ENCODE peak calls at places on chromosomes 4 and X, in nine cellular contexts. G, K, R, M, W, H, J, Q and I are unnamed samples.

GRCh38 chrX:99719140-99719539 is 690.9 kb downstream of the PCDH19 start:
- DNase-seq in Q (no peak), W (no peak), K (no peak), R (no peak), H (no peak), J (no peak), G (no peak), M (no peak), I (no peak)

GRCh38 chrX:118356154-118356701 is 10.3 kb downstream of the WDR44 start:
- DNase-seq in M (no peak), G (no peak), K (no peak), J (no peak), H (no peak), W (no peak), Q (no peak), R (no peak), I (no peak)

GRCh38 chr4:35534946-35535345 is 709.4 kb downstream of the ARAP2 start:
- DNase-seq in H (no peak), M (no peak), J (no peak), W (no peak), K (no peak), G (no peak), R (no peak), Q (no peak), I (no peak)

GRCh38 chr4:108931926-108932325 is 169.1 kb upstream of the ETNPPL start:
- DNase-seq in W (no peak), R (no peak), K (no peak), H (no peak), Q (no peak), M (no peak), J (no peak), G (no peak), I (no peak)

GRCh38 chr4:187656953-187657352 is 338.6 kb upstream of the ZFP42 start:
- DNase-seq in K (no peak), Q (no peak), W (no peak), H (no peak), G (no peak), R (no peak), J (peak), M (no peak), I (no peak)

GRCh38 chrX:80207327-80207726 is 192.8 kb downstream of the TBX22 start:
- DNase-seq in G (no peak), H (no peak), W (no peak), J (no peak), Q (no peak), M (no peak), R (no peak), K (no peak), I (no peak)

GRCh38 chr4:56790566-56791175 is 30.8 kb downstream of the SPINK2 start:
- DNase-seq in M (no peak), W (no peak), G (no peak), K (no peak), J (no peak), H (no peak), R (no peak), Q (no peak), I (no peak)

GRCh38 chrX:75210602-75211001 is 54.5 kb upstream of the ABCB7 start:
- DNase-seq in G (no peak), Q (no peak), W (no peak), R (no peak), J (no peak), M (no peak), K (no peak), H (no peak), I (no peak)

GRCh38 chrX:130575831-130576404 is 174.1 kb downstream of the RBMX2 start:
- DNase-seq in W (peak), H (peak), M (peak), R (peak), G (no peak), J (peak), K (peak), Q (peak), I (peak)

GRCh38 chrX:132191938-132192337 is 27.3 kb downstream of the RAP2C start:
- DNase-seq in M (no peak), Q (no peak), G (no peak), K (no peak), H (no peak), R (no peak), W (no peak), J (no peak), I (no peak)

GRCh38 chr4:188976644-188977115 is 837.4 kb downstream of the TRIML1 start:
- DNase-seq in W (no peak), H (no peak), K (no peak), R (no peak), M (no peak), Q (no peak), J (peak), G (no peak), I (no peak)

GRCh38 chr4:174190832-174191500 is 92.5 kb downstream of the FBXO8 start:
- DNase-seq in Q (no peak), J (no peak), G (no peak), H (no peak), W (no peak), R (no peak), K (no peak), M (no peak), I (no peak)

GRCh38 chr4:16544251-16544721 is 318.0 kb upstream of the TAPT1 start:
- DNase-seq in J (no peak), G (no peak), R (no peak), K (no peak), M (no peak), W (no peak), Q (no peak), H (no peak), I (peak)

GRCh38 chrX:53714580-53715335 is 28.2 kb upstream of the HUWE1 start:
- DNase-seq in K (no peak), H (peak), M (no peak), G (peak), Q (peak), R (peak), W (peak), J (peak), I (peak)

GRCh38 chrX:9204560-9204959 is 170.6 kb upstream of the FAM9B start:
- DNase-seq in Q (no peak), W (no peak), J (peak), K (no peak), G (no peak), H (no peak), R (no peak), M (no peak), I (no peak)

GRCh38 chr4:10106421-10107039 is 10.1 kb downstream of the WDR1 start:
- DNase-seq in H (no peak), R (peak), G (peak), M (peak), Q (peak), W (peak), J (peak), K (peak), I (peak)

GRCh38 chr4:13777341-13777740 is 149.8 kb upstream of the BOD1L1 start:
- DNase-seq in G (no peak), J (no peak), H (no peak), Q (no peak), R (no peak), M (no peak), W (no peak), K (no peak), I (no peak)

GRCh38 chrX:137926090-137926489 is 360.2 kb downstream of the ZIC3 start:
- DNase-seq in R (no peak), W (peak), Q (no peak), K (no peak), G (no peak), M (no peak), H (no peak), J (no peak), I (peak)

GRCh38 chrX:17390325-17390992 is 15.5 kb downstream of the NHS start:
- DNase-seq in K (no peak), R (no peak), Q (no peak), G (no peak), W (no peak), H (no peak), M (no peak), J (peak), I (no peak)

GRCh38 chr4:40238008-40238699 is 41.3 kb downstream of the RHOH start:
- DNase-seq in M (no peak), G (no peak), H (no peak), Q (no peak), R (no peak), J (no peak), W (peak), K (no peak), I (no peak)

GRCh38 chr4:154822775-154823174 is 41.7 kb downstream of the RBM46 start:
- DNase-seq in R (no peak), W (no peak), H (no peak), M (no peak), G (no peak), K (no peak), J (peak), Q (no peak), I (no peak)

GRCh38 chrX:20252392-20253231 is 14.1 kb downstream of the RPS6KA3 start:
- DNase-seq in R (peak), H (peak), K (peak), M (peak), Q (peak), W (peak), G (peak), J (peak), I (peak)

GRCh38 chr4:79652232-79652631 is 244.2 kb upstream of the GK2 start:
- DNase-seq in K (no peak), M (no peak), H (no peak), G (no peak), Q (no peak), R (no peak), W (no peak), J (peak), I (peak)

GRCh38 chr4:5969777-5970176 is 48.5 kb downstream of the C4orf50 start:
- DNase-seq in J (no peak), G (no peak), R (no peak), H (no peak), W (no peak), Q (no peak), K (no peak), M (no peak), I (no peak)

GRCh38 chr4:35872273-35872672 is 372.0 kb downstream of the ARAP2 start:
- DNase-seq in K (no peak), M (no peak), Q (no peak), R (no peak), J (no peak), H (no peak), G (no peak), W (no peak), I (no peak)

GRCh38 chrX:29496636-29497180 is 718.7 kb upstream of the MAGEB2 start:
- DNase-seq in R (no peak), J (peak), K (no peak), W (no peak), H (no peak), G (no peak), Q (no peak), M (no peak), I (no peak)

GRCh38 chr4:53128959-53129358 is 236.9 kb downstream of the SCFD2 start:
- DNase-seq in M (no peak), Q (no peak), G (no peak), W (no peak), H (no peak), K (no peak), R (no peak), J (no peak), I (no peak)

GRCh38 chr4:185504098-185505047 is 30.9 kb downstream of the PDLIM3 start:
- DNase-seq in G (no peak), M (no peak), Q (no peak), K (no peak), R (no peak), H (no peak), W (no peak), J (peak), I (peak)

GRCh38 chr4:151484396-151485102 is 75.6 kb downstream of the FHIP1A start:
- DNase-seq in K (no peak), Q (no peak), H (no peak), J (peak), M (no peak), G (no peak), R (no peak), W (no peak), I (no peak)

GRCh38 chr4:146763560-146763959 is 124.9 kb downstream of the POU4F2 start:
- DNase-seq in R (no peak), M (no peak), H (no peak), Q (no peak), G (no peak), K (no peak), J (no peak), W (no peak), I (no peak)

GRCh38 chr4:174394915-174395314 is 111.2 kb downstream of the CEP44 start:
- DNase-seq in R (no peak), G (no peak), Q (no peak), M (no peak), K (no peak), H (no peak), W (no peak), J (peak), I (no peak)

GRCh38 chrX:18983711-18984380 is at the start of gene PHKA2:
- DNase-seq in G (peak), H (peak), R (peak), Q (no peak), M (peak), K (peak), W (no peak), J (no peak), I (peak)

GRCh38 chr4:92198711-92199110 is 105.1 kb upstream of the GRID2 start:
- DNase-seq in R (no peak), Q (no peak), W (no peak), K (no peak), J (peak), H (no peak), G (no peak), M (no peak), I (no peak)

GRCh38 chr4:108068422-108068821 is 78.7 kb downstream of the HADH start:
- DNase-seq in J (no peak), K (no peak), M (no peak), G (no peak), Q (no peak), W (peak), R (no peak), H (no peak), I (no peak)

GRCh38 chr4:42917316-42917715 is 24.8 kb downstream of the GRXCR1 start:
- DNase-seq in W (no peak), R (no peak), M (no peak), J (no peak), K (no peak), Q (no peak), G (no peak), H (no peak), I (no peak)